ENCODE peak calls at places on chromosomes 6 and 20, in five cellular contexts. X is transverse colon, I is spleen, A is stomach, N is ovary. Z is an unnamed sample.

GRCh38 chr6:73264446-73264845 is 1.4 kb upstream of the KHDC1 start:
- DNase-seq in X (no peak), I (no peak), A (no peak), N (no peak), Z (peak; percentile 6)

GRCh38 chr6:44186691-44187025 is 28.0 kb downstream of the CAPN11 start:
- DNase-seq in X (no peak), I (no peak), A (no peak), N (no peak), Z (no peak)

GRCh38 chr6:131861356-131861755 is 53.5 kb downstream of the ENPP1 start:
- DNase-seq in X (no peak), I (no peak), A (no peak), N (no peak), Z (no peak)

GRCh38 chr6:131683479-131683878 is 17.7 kb downstream of the OR2A4 start:
- DNase-seq in X (no peak), I (no peak), A (no peak), N (no peak), Z (no peak)

GRCh38 chr6:137882225-137882961 is 15.3 kb downstream of the TNFAIP3 start:
- DNase-seq in X (no peak), I (no peak), A (no peak), N (no peak), Z (no peak)

GRCh38 chr6:122530440-122531046 is 58.9 kb upstream of the SERINC1 start:
- DNase-seq in X (peak; percentile 58), I (no peak), A (peak; percentile 53), N (no peak), Z (peak; percentile 44)

GRCh38 chr20:57655812-57656161 is 35.6 kb upstream of the ZBP1 start:
- DNase-seq in X (no peak), I (peak; percentile 48), A (peak; percentile 20), N (peak; percentile 26), Z (no peak)

GRCh38 chr6:7172605-7173185 is 64.9 kb downstream of the RREB1 start:
- DNase-seq in X (no peak), I (no peak), A (no peak), N (no peak), Z (no peak)

GRCh38 chr6:159959165-159959975 is 9.5 kb upstream of the IGF2R start:
- DNase-seq in X (no peak), I (peak; percentile 72), A (no peak), N (no peak), Z (no peak)

GRCh38 chr6:135129139-135129867 is 51.8 kb upstream of the MYB start:
- DNase-seq in X (no peak), I (no peak), A (no peak), N (no peak), Z (no peak)

GRCh38 chr6:106715922-106716321 is 86.5 kb downstream of the QRSL1 start:
- DNase-seq in X (no peak), I (no peak), A (no peak), N (no peak), Z (no peak)
- H3K4me3 ChIP-seq in X (no peak overlapping the region), I (no peak overlapping the region), A (no peak overlapping the region), N (no peak overlapping the region), Z (no peak overlapping the region)

GRCh38 chr20:33719989-33720709 is at the start of gene PXMP4:
- DNase-seq in X (peak; percentile 92), I (peak; percentile 94), A (peak; percentile 91), N (peak; percentile 93), Z (peak; percentile 85)
- TF ChIP-seq POLR2A in X (peak; percentile 67), I (no peak), A (no peak), N (no peak), Z (no peak)

DNA sequence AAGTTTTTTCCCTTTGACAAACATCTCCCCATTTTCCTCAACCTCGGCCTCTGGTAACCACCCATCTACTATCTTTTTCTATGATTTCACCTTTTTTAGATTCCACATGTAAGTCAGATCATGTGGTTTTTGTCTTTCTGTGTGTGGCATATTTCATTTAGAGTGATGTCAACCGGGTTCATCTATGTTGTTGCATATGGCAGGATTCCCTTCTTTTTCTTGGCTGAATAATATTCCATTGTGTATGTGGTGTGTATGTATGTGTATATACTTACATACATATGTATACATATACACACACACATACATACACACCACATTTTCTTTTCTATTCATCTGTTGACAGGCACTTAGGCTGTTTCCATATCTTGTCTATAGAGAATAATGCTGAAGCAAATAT is 22.2 kb upstream of the PHIP start:
- DNase-seq in X (no peak), I (no peak), A (no peak), N (no peak), Z (no peak)
- H3K36me3 ChIP-seq in X (no peaks in the 10 kb centered on the region), I (no peaks in the 10 kb centered on the region), A (no peaks in the 10 kb centered on the region), N (no peaks in the 10 kb centered on the region), Z (no peaks in the 10 kb centered on the region)

GRCh38 chr20:9838378-9839295 is at the start of gene PAK5:
- DNase-seq in X (no peak), I (peak; percentile 76), A (peak; percentile 79), N (peak; percentile 45), Z (peak; percentile 84)
- H3K4me3 ChIP-seq in X (no peak within 1 kb of the TSS), I (no peak within 1 kb of the TSS), A (peak within 1 kb of the TSS; percentile 59), N (no peak within 1 kb of the TSS), Z (no peak within 1 kb of the TSS)

DNA sequence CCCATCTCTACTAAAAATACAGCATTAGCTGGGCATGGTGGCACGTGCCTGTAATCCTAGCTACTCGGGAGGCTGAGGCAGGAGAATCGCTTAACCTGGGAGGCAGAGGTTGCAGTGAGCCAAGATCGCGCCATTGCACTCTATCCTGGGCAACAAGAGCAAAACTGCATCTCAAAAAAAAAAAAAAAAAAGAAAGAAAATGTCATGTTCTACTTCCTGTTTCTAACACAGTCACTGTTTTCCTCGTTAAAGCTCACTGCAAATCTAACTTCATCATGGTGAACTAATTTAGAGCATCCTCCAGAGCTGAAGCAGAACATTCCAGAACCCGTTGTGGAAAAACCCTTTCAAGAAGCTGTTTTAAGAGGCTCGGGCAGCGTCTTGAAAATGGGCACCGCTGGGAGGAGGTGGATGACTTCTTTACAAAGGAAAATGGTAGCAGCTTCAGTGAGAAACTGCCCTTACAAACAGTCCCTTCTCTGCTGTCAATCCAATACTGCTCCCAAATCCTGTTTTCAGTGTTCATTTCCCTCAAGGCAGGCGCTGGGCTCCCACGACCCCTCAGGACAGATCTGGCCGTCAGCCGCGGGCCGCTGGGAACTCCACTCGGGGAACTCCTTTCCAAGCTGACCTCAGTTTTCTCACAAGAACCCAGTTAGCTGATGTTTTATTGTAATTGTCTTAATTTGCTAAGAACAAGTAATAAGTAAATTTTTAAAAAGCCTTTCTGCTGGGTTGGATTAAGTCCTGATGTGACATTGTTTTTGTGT is 12.5 kb downstream of the CTSZ start:
- DNase-seq in X (no peak), I (peak; percentile 72), A (no peak), N (no peak), Z (no peak)
- TF ChIP-seq POLR2A in X (no peak), I (peak; percentile 3), A (no peak), N (no peak), Z (no peak)

DNA sequence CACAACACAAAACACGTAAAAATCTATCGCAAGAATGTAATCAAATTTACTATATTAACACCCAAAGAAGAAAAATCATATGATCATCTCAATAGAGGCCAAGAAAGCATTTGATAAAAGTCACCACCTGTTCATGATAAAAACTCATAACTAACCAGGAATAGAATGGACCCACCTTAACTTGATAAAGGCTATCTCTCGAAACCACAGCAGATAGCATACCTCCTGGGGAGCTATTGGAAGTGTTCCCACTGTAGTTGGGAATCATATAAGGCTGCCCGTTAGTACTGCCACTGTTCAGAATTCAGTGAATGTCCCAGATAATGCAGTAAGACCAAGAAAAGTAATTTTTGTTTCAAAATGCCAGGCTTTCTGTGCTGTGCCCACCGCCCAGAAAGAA is 21.7 kb downstream of the POFUT1 start:
- DNase-seq in X (no peak), I (no peak), A (no peak), N (no peak), Z (no peak)
- H3K36me3 ChIP-seq in X (peaks cover 23% of the 10 kb centered on the region), I (no peaks in the 10 kb centered on the region), A (peaks cover 15% of the 10 kb centered on the region), N (no peaks in the 10 kb centered on the region), Z (peaks cover 28% of the 10 kb centered on the region)

DNA sequence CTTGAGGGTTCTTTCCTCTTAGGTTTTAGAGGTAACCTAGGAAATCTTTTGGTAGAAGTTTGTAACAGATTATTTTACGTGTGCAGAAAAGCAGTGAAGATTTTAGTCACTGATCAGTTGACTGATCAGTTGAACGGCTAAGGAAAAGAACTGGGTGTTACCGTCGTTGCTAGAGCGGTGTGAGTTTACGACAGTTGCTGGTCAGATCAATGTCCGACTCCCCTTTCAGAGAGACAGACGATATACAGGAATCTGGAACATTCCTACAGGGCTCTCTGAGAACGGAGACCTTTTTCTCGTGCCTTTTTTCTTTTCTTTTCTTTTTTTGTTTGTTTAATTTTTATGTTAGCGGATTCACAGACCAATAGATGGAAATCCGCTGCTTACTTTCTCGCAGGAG is 132.1 kb upstream of the ZNF184 start:
- DNase-seq in X (no peak), I (no peak), A (no peak), N (no peak), Z (no peak)
- H3K4me3 ChIP-seq in X (no peak overlapping the region), I (no peak overlapping the region), A (no peak overlapping the region), N (no peak overlapping the region), Z (no peak overlapping the region)

Z was measured in thyroid gland.